ENCODE peak calls at places on chromosome 18, in five cellular contexts. Y is GM10248, G is fibroblast of mammary gland, V is spleen, E is pancreas. N is an unnamed sample.
A peak's percentile ranks its signal among the peaks of the same experiment; 100 is the strongest.

GRCh38 chr18:12296457-12296856 is 11.6 kb upstream of the TUBB6 start:
- DNase-seq in Y (no peak), E (no peak), V (no peak), G (no peak), N (no peak)

GRCh38 chr18:50475538-50476193 is 84.2 kb upstream of the MAPK4 start:
- DNase-seq in G (no peak), E (no peak), Y (no peak), V (no peak), N (no peak)

GRCh38 chr18:49521251-49521650 is 34.2 kb upstream of the C18orf32 start:
- DNase-seq in Y (no peak), V (peak; percentile 10), G (peak; percentile 2), E (no peak), N (no peak)

GRCh38 chr18:3180325-3180724 is 39.4 kb downstream of the MYOM1 start:
- DNase-seq in E (no peak), V (no peak), Y (no peak), G (no peak), N (no peak)

GRCh38 chr18:73791081-73791480 is 356.6 kb downstream of the FBXO15 start:
- DNase-seq in Y (no peak), G (peak; percentile 82), V (no peak), E (no peak), N (no peak)

GRCh38 chr18:67468038-67468437 is 48.5 kb downstream of the DSEL start:
- DNase-seq in Y (no peak), G (no peak), E (no peak), V (no peak), N (no peak)

GRCh38 chr18:40124107-40124506 is 1830.9 kb upstream of the PIK3C3 start:
- DNase-seq in G (peak; percentile 54), Y (no peak), V (no peak), E (no peak), N (no peak)

GRCh38 chr18:74234326-74235171 is 57.2 kb downstream of the CYB5A start:
- DNase-seq in G (peak; percentile 97), E (no peak), Y (no peak), V (no peak), N (no peak)

GRCh38 chr18:41690332-41691110 is 264.5 kb upstream of the PIK3C3 start:
- DNase-seq in Y (no peak), E (no peak), G (no peak), V (no peak), N (no peak)

GRCh38 chr18:31603335-31603734 is 11.7 kb downstream of the TTR start:
- DNase-seq in E (no peak), G (peak; percentile 64), V (no peak), Y (no peak), N (no peak)

GRCh38 chr18:74682141-74682997 is 84.7 kb downstream of the ZNF407 start:
- DNase-seq in V (no peak), E (no peak), Y (no peak), G (peak; percentile 38), N (no peak)

GRCh38 chr18:9146224-9146623 is 9.6 kb downstream of the ANKRD12 start:
- DNase-seq in V (no peak), Y (no peak), E (no peak), G (no peak), N (no peak)

GRCh38 chr18:44789704-44790103 is 109.0 kb downstream of the SETBP1 start:
- DNase-seq in Y (no peak), G (peak; percentile 15), V (no peak), E (no peak), N (no peak)

GRCh38 chr18:30409120-30409519 is 633.4 kb downstream of the DSC3 start:
- DNase-seq in E (no peak), Y (no peak), G (no peak), V (no peak), N (no peak)

GRCh38 chr18:38241736-38242135 is 676.1 kb upstream of the CELF4 start:
- DNase-seq in G (no peak), Y (no peak), E (no peak), V (no peak), N (no peak)

GRCh38 chr18:38241216-38241615 is 675.6 kb upstream of the CELF4 start:
- DNase-seq in E (no peak), V (no peak), Y (no peak), G (no peak), N (no peak)

GRCh38 chr18:38243291-38243690 is 677.7 kb upstream of the CELF4 start:
- DNase-seq in V (no peak), Y (no peak), E (no peak), G (no peak), N (no peak)

GRCh38 chr18:38237796-38238195 is 672.2 kb upstream of the CELF4 start:
- DNase-seq in V (no peak), Y (no peak), E (no peak), G (no peak), N (no peak)
- TF ChIP-seq CTCF in V (no peak), Y (no peak), E (no peak), G (no peak), N (no peak)

GRCh38 chr18:22337311-22337710 is 80.4 kb downstream of the CTAGE1 start:
- DNase-seq in Y (no peak), E (no peak), G (peak; percentile 83), V (no peak), N (no peak)

GRCh38 chr18:22330508-22330907 is 87.2 kb downstream of the CTAGE1 start:
- DNase-seq in Y (no peak), E (no peak), V (no peak), G (no peak), N (no peak)

GRCh38 chr18:22336406-22336805 is 81.3 kb downstream of the CTAGE1 start:
- DNase-seq in Y (no peak), E (no peak), G (no peak), V (no peak), N (no peak)

GRCh38 chr18:22335644-22336275 is 82.0 kb downstream of the CTAGE1 start:
- DNase-seq in G (no peak), Y (no peak), V (no peak), E (no peak), N (no peak)

DNA sequence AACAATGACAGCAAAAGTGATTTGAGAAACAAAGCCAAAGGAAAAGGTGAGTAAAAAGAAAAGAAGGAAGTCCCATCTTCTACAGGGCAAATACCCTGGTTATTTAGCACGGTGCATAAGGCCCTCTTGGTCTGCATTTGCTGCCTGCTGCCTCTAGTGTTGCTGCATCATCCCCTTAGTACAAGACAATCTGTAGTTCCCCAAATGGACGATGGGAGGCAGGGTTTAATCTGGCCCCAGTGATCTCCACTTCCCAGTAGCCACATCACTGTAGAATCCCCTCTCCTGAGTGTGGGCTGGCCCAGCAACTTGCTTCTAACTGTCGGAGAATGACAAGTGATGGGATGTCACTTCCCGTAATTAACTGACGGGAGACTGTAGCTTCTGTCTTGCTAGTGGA is 85.1 kb downstream of the CTAGE1 start:
- DNase-seq in G (no peak), E (no peak), V (no peak), Y (no peak), N (no peak)
- TF ChIP-seq CTCF in G (peak; percentile 21), E (no peak), V (no peak), Y (no peak), N (no peak)

GRCh38 chr18:34726286-34727004 is 16.3 kb downstream of the DTNA start:
- DNase-seq in Y (no peak), E (no peak), G (no peak), V (no peak), N (no peak)

GRCh38 chr18:34730774-34731173 is 20.7 kb downstream of the DTNA start:
- DNase-seq in V (no peak), Y (no peak), E (no peak), G (no peak), N (no peak)

GRCh38 chr18:34734048-34734447 is 23.9 kb downstream of the DTNA start:
- DNase-seq in E (no peak), Y (no peak), V (no peak), G (no peak), N (no peak)

GRCh38 chr18:34729740-34730338 is 19.7 kb downstream of the DTNA start:
- DNase-seq in V (no peak), E (no peak), Y (no peak), G (no peak), N (no peak)

GRCh38 chr18:34729264-34729663 is 19.2 kb downstream of the DTNA start:
- DNase-seq in V (no peak), G (peak; percentile 37), E (no peak), Y (peak; percentile 15), N (no peak)
- TF ChIP-seq CTCF in V (no peak), G (peak; percentile 54), E (peak; percentile 18), Y (peak; percentile 27), N (peak; percentile 34)

GRCh38 chr18:61893971-61894750 is 1.4 kb upstream of the RNF152 start:
- DNase-seq in E (peak; percentile 93), V (peak; percentile 87), G (peak; percentile 41), Y (peak; percentile 84), N (peak; percentile 42)
- TF ChIP-seq CTCF in E (no peak), V (no peak), G (no peak), Y (peak; percentile 27), N (no peak)

GRCh38 chr18:79962311-79962710 is 2.1 kb upstream of the HSBP1L1 start:
- DNase-seq in Y (no peak), G (peak; percentile 56), V (peak; percentile 74), E (no peak), N (no peak)

GRCh38 chr18:79962835-79963657 is 1.4 kb upstream of the HSBP1L1 start:
- DNase-seq in Y (peak; percentile 78), G (no peak), E (no peak), V (no peak), N (no peak)

GRCh38 chr18:79963658-79964329 is 649 bp upstream of the HSBP1L1 start:
- DNase-seq in E (no peak), V (no peak), G (no peak), Y (no peak), N (no peak)

GRCh38 chr18:79965119-79965902 is 868 bp downstream of the HSBP1L1 start:
- DNase-seq in E (no peak), V (peak; percentile 81), Y (no peak), G (peak; percentile 71), N (no peak)

DNA sequence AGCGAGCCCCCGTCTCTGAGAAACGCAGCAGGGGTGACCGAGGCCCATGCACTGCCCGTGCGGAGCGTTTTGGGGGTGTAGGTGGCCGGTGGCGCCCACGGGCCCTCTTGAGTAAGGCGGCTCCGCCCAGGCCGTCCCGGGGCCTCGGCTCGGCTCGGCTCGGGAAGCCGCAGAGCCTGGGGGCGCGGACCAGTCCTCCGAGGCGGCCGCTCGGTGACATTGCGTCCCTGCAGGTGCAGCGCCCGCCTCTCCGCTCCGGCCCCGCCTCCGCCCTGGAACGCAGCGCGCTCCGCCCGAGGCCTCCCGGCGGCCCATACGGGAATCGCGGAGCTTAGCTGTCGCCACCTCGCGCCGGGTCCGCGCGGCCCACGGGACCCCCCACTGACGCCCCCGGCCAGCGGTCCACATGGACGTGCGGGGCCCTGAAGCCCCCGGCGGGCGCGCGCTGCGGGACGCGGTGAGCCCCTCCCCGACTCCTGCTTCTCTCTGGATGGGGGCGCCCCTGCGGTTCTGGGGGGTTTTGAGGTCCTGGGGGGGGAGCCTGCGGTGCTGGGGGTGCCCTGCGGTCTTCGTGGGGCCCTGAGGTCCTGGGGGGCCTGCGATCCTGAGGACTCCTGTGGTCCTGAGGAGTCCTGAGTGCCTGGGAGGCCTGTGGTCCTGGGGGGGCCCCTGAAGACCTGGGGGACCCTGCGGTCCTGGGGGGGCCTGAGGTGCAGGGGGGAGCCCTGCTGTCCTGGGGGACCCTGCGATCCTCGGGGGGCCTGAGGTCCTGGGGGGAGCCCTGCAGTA is at the start of gene HSBP1L1:
- DNase-seq in E (peak; percentile 95), Y (peak; percentile 84), G (peak; percentile 28), V (peak; percentile 95), N (peak; percentile 48)
- TF ChIP-seq CTCF in E (peak; percentile 33), Y (peak; percentile 28), G (no peak), V (peak; percentile 21), N (no peak)